ENCODE peak calls at places on chromosomes 12 and 14, in five cellular contexts. G is astrocyte, J is HCT116, B is K562, F is GM23248. O is an unnamed sample.
A peak's percentile ranks its signal among the peaks of the same experiment; 100 is the strongest.

GRCh38 chr14:102523200-102524025 is 13.8 kb upstream of the ANKRD9 start:
- DNase-seq in B (no peak), F (no peak), G (no peak), J (no peak), O (no peak)

GRCh38 chr12:46071769-46072624 is 81.6 kb upstream of the SCAF11 start:
- DNase-seq in J (peak; percentile 58), F (peak; percentile 84), B (peak; percentile 52), G (peak; percentile 36), O (peak; percentile 84)

GRCh38 chr12:91395628-91396027 is 213.0 kb upstream of the DCN start:
- DNase-seq in J (no peak), G (no peak), F (no peak), B (no peak), O (no peak)

GRCh38 chr12:29050503-29050902 is 98.6 kb upstream of the FAR2 start:
- DNase-seq in J (no peak), B (no peak), G (no peak), F (no peak), O (peak; percentile 37)

GRCh38 chr12:2691340-2692111 is 103.2 kb upstream of the FKBP4 start:
- DNase-seq in F (no peak), G (no peak), J (peak; percentile 4), B (peak; percentile 18), O (peak; percentile 85)

GRCh38 chr14:104502060-104502459 is 77.5 kb upstream of the C14orf180 start:
- DNase-seq in F (no peak), J (no peak), B (no peak), G (no peak), O (no peak)

GRCh38 chr12:14514154-14514842 is 53.4 kb downstream of the PLBD1 start:
- DNase-seq in F (peak; percentile 2), B (no peak), J (peak; percentile 71), G (peak; percentile 3), O (no peak)

GRCh38 chr12:15963271-15963670 is 52.1 kb downstream of the DERA start:
- DNase-seq in B (no peak), G (peak; percentile 75), F (peak; percentile 81), J (no peak), O (no peak)

GRCh38 chr12:58414398-58414871 is 473.1 kb downstream of the ATP23 start:
- DNase-seq in J (no peak), B (no peak), G (peak; percentile 90), F (peak; percentile 85), O (no peak)

GRCh38 chr12:107468182-107468581 is 217.4 kb upstream of the PWP1 start:
- DNase-seq in F (no peak), B (no peak), J (no peak), G (peak; percentile 14), O (no peak)

GRCh38 chr12:29070309-29070708 is 78.8 kb upstream of the FAR2 start:
- DNase-seq in G (no peak), F (no peak), J (no peak), B (no peak), O (no peak)

GRCh38 chr12:3035815-3036702 is 41.1 kb upstream of the TSPAN9 start:
- DNase-seq in G (no peak), B (peak; percentile 23), J (no peak), F (peak; percentile 45), O (no peak)

GRCh38 chr14:95185452-95186392 is 28.4 kb upstream of the DICER1 start:
- DNase-seq in G (no peak), F (peak; percentile 18), B (peak; percentile 24), J (no peak), O (no peak)

GRCh38 chr12:48008349-48008748 is 4.1 kb upstream of the COL2A1 start:
- DNase-seq in J (no peak), G (no peak), F (no peak), B (no peak), O (no peak)

GRCh38 chr12:34333337-34333736 is 311.0 kb downstream of the ALG10 start:
- DNase-seq in F (no peak), B (peak; percentile 73), G (no peak), J (no peak), O (no peak)

GRCh38 chr12:64304571-64304970 is 82.5 kb upstream of the KICS2 start:
- DNase-seq in J (no peak), F (no peak), B (no peak), G (no peak), O (no peak)

GRCh38 chr14:105091335-105092123 is 26.3 kb upstream of the GPR132 start:
- DNase-seq in J (peak; percentile 77), G (no peak), F (peak; percentile 83), B (no peak), O (no peak)

GRCh38 chr12:46005151-46005797 is 14.9 kb upstream of the SCAF11 start:
- DNase-seq in J (no peak), F (peak; percentile 43), B (no peak), G (no peak), O (no peak)

GRCh38 chr14:68939424-68939892 is 39.6 kb downstream of the ACTN1 start:
- DNase-seq in B (no peak), J (no peak), F (no peak), G (no peak), O (no peak)

GRCh38 chr14:68941820-68942219 is 37.3 kb downstream of the ACTN1 start:
- DNase-seq in B (no peak), J (no peak), F (peak; percentile 94), G (peak; percentile 96), O (no peak)

GRCh38 chr14:68940614-68941185 is 38.4 kb downstream of the ACTN1 start:
- DNase-seq in B (no peak), G (no peak), J (no peak), F (no peak), O (no peak)

GRCh38 chr14:68938515-68939423 is 40.3 kb downstream of the ACTN1 start:
- DNase-seq in G (no peak), J (no peak), B (no peak), F (no peak), O (no peak)

GRCh38 chr14:68939893-68940613 is 39.0 kb downstream of the ACTN1 start:
- DNase-seq in B (no peak), F (peak; percentile 96), J (no peak), G (peak; percentile 98), O (no peak)
- H4K20me1 ChIP-seq in B (peaks cover 40% of the 10 kb centered on the region), F (peaks cover 21% of the 10 kb centered on the region), J (peaks cover 8% of the 10 kb centered on the region), G (peaks cover 92% of the 10 kb centered on the region), O (no peaks in the 10 kb centered on the region)

DNA sequence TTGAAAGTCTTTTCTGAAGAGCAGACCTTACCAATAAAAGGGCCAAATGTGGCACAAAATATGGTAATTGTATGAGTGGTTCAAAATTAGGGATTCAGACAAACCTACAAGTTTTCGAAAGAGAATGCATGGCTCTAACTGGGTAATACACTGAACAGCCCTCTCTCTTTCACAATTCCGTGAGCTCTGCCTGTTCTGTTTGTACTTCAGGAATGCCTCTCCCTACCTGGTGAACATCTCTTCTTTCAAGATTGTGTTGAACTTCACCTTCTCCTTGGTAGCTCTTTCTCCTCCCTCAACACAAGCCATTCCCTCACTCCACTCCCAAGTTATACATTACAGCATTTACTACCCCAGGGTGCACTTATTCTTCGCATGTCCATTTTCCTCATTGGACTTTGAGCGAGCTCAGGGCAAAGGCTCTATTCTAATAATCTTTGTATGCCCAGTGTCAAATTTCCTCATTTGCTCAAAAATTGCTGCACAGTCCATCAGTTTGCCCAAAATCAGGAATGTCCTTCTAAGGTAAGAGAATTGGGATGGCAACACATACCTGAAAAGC is 28.3 kb downstream of the NRDE2 start:
- DNase-seq in J (no peak), G (no peak), B (no peak), F (no peak), O (no peak)
- H3K4me3 ChIP-seq in J (no peak overlapping the region), G (no peak overlapping the region), B (no peak overlapping the region), F (no peak overlapping the region), O (no peak overlapping the region)

DNA sequence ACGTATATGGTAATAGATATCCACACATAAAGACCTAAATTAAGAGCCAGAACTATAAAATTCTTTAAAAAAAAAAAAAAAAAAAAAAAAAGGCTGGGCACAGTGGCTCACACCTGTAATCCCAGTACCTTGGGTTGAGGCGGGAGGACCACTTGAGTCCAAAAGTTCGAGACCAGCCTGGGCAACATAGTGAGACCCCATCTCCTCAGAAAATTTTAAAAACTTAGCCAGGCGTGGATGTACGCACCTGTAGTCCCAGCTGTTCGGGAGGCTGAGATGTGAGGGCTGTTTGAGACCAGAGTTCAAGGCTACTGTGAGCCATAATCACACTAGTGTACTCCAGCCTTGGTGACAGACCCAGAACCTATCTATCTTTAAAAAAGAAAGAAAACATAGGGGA is 4.3 kb downstream of the BTBD7 start:
- DNase-seq in F (no peak), J (no peak), G (no peak), B (no peak), O (no peak)
- H4K20me1 ChIP-seq in F (peaks cover 11% of the 10 kb centered on the region), J (peaks cover 14% of the 10 kb centered on the region), G (peaks cover 81% of the 10 kb centered on the region), B (peaks cover 5% of the 10 kb centered on the region), O (no peaks in the 10 kb centered on the region)

GRCh38 chr12:116735084-116735483 is 2.8 kb downstream of the SPRING1 start:
- DNase-seq in F (no peak), J (no peak), B (no peak), G (no peak), O (no peak)

GRCh38 chr12:116737774-116738657 is at the start of the genes RNFT2 and SPRING1:
- DNase-seq in B (peak; percentile 99), F (peak; percentile 100), G (peak; percentile 99), J (peak; percentile 98), O (peak; percentile 94)

GRCh38 chr12:116736962-116737773 is 701 bp downstream of the SPRING1 start:
- DNase-seq in F (peak; percentile 40), J (no peak), G (no peak), B (peak; percentile 44), O (no peak)

GRCh38 chr12:116734156-116734768 is 3.6 kb downstream of the SPRING1 start:
- DNase-seq in B (no peak), G (no peak), J (no peak), F (no peak), O (no peak)

GRCh38 chr12:116735951-116736599 is 1.8 kb downstream of the SPRING1 start:
- DNase-seq in F (no peak), B (no peak), J (no peak), G (no peak), O (no peak)
- H3K4me3 ChIP-seq in F (peak overlapping the region; percentile 89), B (no peak overlapping the region), J (peak overlapping the region; percentile 90), G (no peak overlapping the region), O (no peak overlapping the region)

O was measured in MM.1S.